ENCODE peak calls at places on chromosomes 11 and 22, in ten cellular contexts. P is stromal cell of bone marrow, H is HTR-8/SVneo, Y is mesendoderm, M is NCI-H2081, T is SW 1271, A is NCI-H1436, C is posterior cingulate gyrus, U is MM.1S, W is T47D. X is an unnamed sample.

GRCh38 chr11:34342008-34342533 is 15.7 kb downstream of the ABTB2 start:
- DNase-seq in A (no peak), W (no peak), T (no peak), P (no peak), Y (peak; percentile 59), C (no peak), M (no peak), H (no peak), U (no peak), X (no peak)

GRCh38 chr11:88603499-88603898 is 266.0 kb upstream of the CTSC start:
- DNase-seq in M (no peak), P (peak; percentile 37), H (no peak), U (no peak), Y (no peak), C (no peak), A (no peak), W (no peak), T (no peak), X (no peak)

GRCh38 chr11:93668171-93668570 is 6.7 kb downstream of the CEP295 start:
- DNase-seq in Y (no peak), W (no peak), A (no peak), H (no peak), P (no peak), T (no peak), C (no peak), M (no peak), U (no peak), X (no peak)

GRCh38 chr11:19088791-19089190 is 28.2 kb upstream of the ZDHHC13 start:
- DNase-seq in Y (no peak), M (no peak), A (no peak), U (no peak), P (no peak), C (no peak), H (no peak), W (no peak), T (no peak), X (no peak)

GRCh38 chr11:75275581-75275980 is 35.0 kb downstream of the TPBGL start:
- DNase-seq in C (no peak), M (no peak), U (peak; percentile 61), T (no peak), P (no peak), H (no peak), Y (peak; percentile 48), A (no peak), W (no peak), X (no peak)

GRCh38 chr11:94543695-94544581 is at the start of gene FUT4:
- DNase-seq in H (peak; percentile 79), U (peak; percentile 85), A (peak; percentile 71), T (peak; percentile 97), P (peak; percentile 67), Y (peak; percentile 93), C (peak; percentile 73), W (peak; percentile 95), M (peak; percentile 83), X (no peak)

GRCh38 chr11:108206171-108206570 is 16.3 kb downstream of the NPAT start:
- DNase-seq in P (no peak), C (no peak), H (no peak), U (no peak), A (no peak), Y (no peak), T (no peak), W (no peak), M (no peak), X (no peak)

GRCh38 chr11:131811380-131811779 is 441.0 kb downstream of the NTM start:
- DNase-seq in P (no peak), Y (no peak), W (no peak), T (no peak), U (no peak), H (no peak), C (no peak), M (no peak), A (no peak), X (no peak)

GRCh38 chr22:23262474-23263332 is 82.4 kb downstream of the BCR start:
- DNase-seq in C (no peak), U (no peak), P (no peak), M (no peak), T (no peak), A (no peak), W (no peak), Y (no peak), H (no peak), X (no peak)

GRCh38 chr11:67630230-67630942 is 649 bp upstream of the NUDT8 start:
- DNase-seq in H (peak; percentile 99), Y (peak; percentile 98), T (peak; percentile 91), A (peak; percentile 97), P (peak; percentile 93), U (peak; percentile 99), C (peak; percentile 92), W (peak; percentile 97), M (peak; percentile 96), X (peak; percentile 68)

GRCh38 chr11:65821107-65821506 is 12.7 kb upstream of the SNX32 start:
- DNase-seq in U (no peak), P (no peak), T (no peak), A (no peak), Y (no peak), M (peak; percentile 56), H (no peak), W (no peak), C (no peak), X (no peak)

GRCh38 chr11:45754261-45754709 is 50.7 kb upstream of the SLC35C1 start:
- DNase-seq in T (no peak), A (no peak), Y (peak; percentile 89), U (no peak), W (no peak), P (no peak), H (peak; percentile 24), M (no peak), C (no peak), X (no peak)

GRCh38 chr22:29302681-29303465 is 3.6 kb upstream of the GAS2L1 start:
- DNase-seq in M (no peak), Y (peak; percentile 19), T (no peak), P (no peak), H (no peak), C (no peak), A (no peak), U (no peak), W (no peak), X (no peak)

GRCh38 chr11:19405966-19406365 is 165.2 kb upstream of the E2F8 start:
- DNase-seq in Y (no peak), M (no peak), W (no peak), A (no peak), H (no peak), P (no peak), U (no peak), T (no peak), C (no peak), X (no peak)

GRCh38 chr11:47267858-47268257 is 2.1 kb upstream of the MADD start:
- DNase-seq in W (no peak), C (no peak), P (no peak), T (no peak), Y (peak; percentile 45), H (no peak), U (no peak), M (no peak), A (no peak), X (no peak)

GRCh38 chr22:47593911-47594311 is 831.5 kb downstream of the TBC1D22A start:
- DNase-seq in C (no peak), T (no peak), A (no peak), U (no peak), Y (no peak), H (no peak), P (no peak), M (no peak), W (no peak), X (no peak)

GRCh38 chr11:102269927-102270326 is 47.4 kb upstream of the BIRC3 start:
- DNase-seq in P (no peak), M (no peak), A (no peak), H (peak; percentile 60), W (no peak), Y (no peak), T (no peak), U (no peak), C (no peak), X (no peak)

GRCh38 chr11:128734439-128735224 is 40.8 kb downstream of the FLI1 start:
- DNase-seq in T (no peak), P (no peak), Y (no peak), C (no peak), W (no peak), U (peak; percentile 82), A (no peak), H (no peak), M (no peak), X (no peak)

GRCh38 chr22:32044477-32044876 is 1.4 kb downstream of the SLC5A1 start:
- DNase-seq in U (no peak), Y (no peak), M (no peak), C (no peak), A (no peak), W (no peak), P (no peak), H (no peak), T (no peak), X (no peak)

GRCh38 chr11:100434821-100435641 is 252.1 kb upstream of the ARHGAP42 start:
- DNase-seq in C (no peak), A (no peak), M (no peak), P (no peak), T (no peak), W (no peak), U (no peak), H (no peak), Y (no peak), X (no peak)

GRCh38 chr11:25252854-25253253 is 756.0 kb downstream of the LUZP2 start:
- DNase-seq in P (no peak), M (no peak), T (no peak), Y (no peak), U (no peak), C (no peak), A (no peak), W (no peak), H (no peak), X (no peak)

GRCh38 chr22:33105501-33105911 is 47.3 kb upstream of the SYN3 start:
- DNase-seq in Y (no peak), U (no peak), T (no peak), H (no peak), A (no peak), W (no peak), P (peak; percentile 3), M (no peak), C (peak; percentile 55), X (no peak)

X was measured in SK-N-MC.